ENCODE peak calls at places on chromosomes 3 and 15, in six cellular contexts. One of them, this sample, is unnamed. For H3K9me3, the result is how much of the 10 kb centered on the place peaks cover.

GRCh38 chr3:12758025-12758830 is 831 bp downstream of the TMEM40 start:
- ATAC-seq in heart left ventricle: peak
- ATAC-seq in K562: peak
- ATAC-seq in upper lobe of left lung: peak
- ATAC-seq in body of pancreas: no peak
- ATAC-seq in gastrocnemius medialis: peak
- ATAC-seq in this sample: peak

GRCh38 chr3:187833799-187834578 is 88.7 kb upstream of the BCL6 start:
- ATAC-seq in heart left ventricle: no peak
- ATAC-seq in K562: no peak
- ATAC-seq in upper lobe of left lung: no peak
- ATAC-seq in body of pancreas: no peak
- ATAC-seq in gastrocnemius medialis: no peak
- ATAC-seq in this sample: no peak

GRCh38 chr3:168197162-168197561 is 101.4 kb upstream of the GOLIM4 start:
- ATAC-seq in heart left ventricle: no peak
- ATAC-seq in K562: no peak
- ATAC-seq in upper lobe of left lung: no peak
- ATAC-seq in body of pancreas: no peak
- ATAC-seq in gastrocnemius medialis: no peak
- ATAC-seq in this sample: no peak

GRCh38 chr3:188901126-188901525 is 270.6 kb upstream of the TPRG1 start:
- ATAC-seq in heart left ventricle: peak
- ATAC-seq in K562: no peak
- ATAC-seq in upper lobe of left lung: no peak
- ATAC-seq in body of pancreas: no peak
- ATAC-seq in gastrocnemius medialis: peak
- ATAC-seq in this sample: no peak

GRCh38 chr3:37015631-37016030 is 22.3 kb downstream of the MLH1 start:
- ATAC-seq in heart left ventricle: peak
- ATAC-seq in K562: peak
- ATAC-seq in upper lobe of left lung: no peak
- ATAC-seq in body of pancreas: no peak
- ATAC-seq in gastrocnemius medialis: no peak
- ATAC-seq in this sample: no peak

GRCh38 chr15:89747708-89748682 is 3.1 kb downstream of the MESP1 start:
- ATAC-seq in heart left ventricle: no peak
- ATAC-seq in K562: no peak
- ATAC-seq in upper lobe of left lung: no peak
- ATAC-seq in body of pancreas: no peak
- ATAC-seq in gastrocnemius medialis: no peak
- ATAC-seq in this sample: no peak

GRCh38 chr15:101637549-101638318 is 14.4 kb downstream of the TM2D3 start:
- ATAC-seq in heart left ventricle: no peak
- ATAC-seq in K562: no peak
- ATAC-seq in upper lobe of left lung: no peak
- ATAC-seq in body of pancreas: no peak
- ATAC-seq in gastrocnemius medialis: no peak
- ATAC-seq in this sample: no peak

GRCh38 chr3:47378869-47379268 is 2.0 kb upstream of the PTPN23 start:
- ATAC-seq in heart left ventricle: no peak
- ATAC-seq in K562: no peak
- ATAC-seq in upper lobe of left lung: no peak
- ATAC-seq in body of pancreas: no peak
- ATAC-seq in gastrocnemius medialis: no peak
- ATAC-seq in this sample: no peak

GRCh38 chr15:45386420-45386819 is 8.1 kb upstream of the GATM start:
- ATAC-seq in heart left ventricle: peak
- ATAC-seq in K562: no peak
- ATAC-seq in upper lobe of left lung: no peak
- ATAC-seq in body of pancreas: peak
- ATAC-seq in gastrocnemius medialis: no peak
- ATAC-seq in this sample: no peak

GRCh38 chr15:40999190-40999589 is 45.9 kb downstream of the CHAC1 start:
- ATAC-seq in heart left ventricle: no peak
- ATAC-seq in K562: no peak
- ATAC-seq in upper lobe of left lung: no peak
- ATAC-seq in body of pancreas: no peak
- ATAC-seq in gastrocnemius medialis: no peak
- ATAC-seq in this sample: no peak

GRCh38 chr15:26838742-26839460 is 28.0 kb upstream of the GABRA5 start:
- ATAC-seq in heart left ventricle: no peak
- ATAC-seq in K562: peak
- ATAC-seq in upper lobe of left lung: no peak
- ATAC-seq in body of pancreas: no peak
- ATAC-seq in gastrocnemius medialis: no peak
- ATAC-seq in this sample: no peak

GRCh38 chr3:12891391-12891984 is 50.1 kb upstream of the RPL32 start:
- ATAC-seq in heart left ventricle: no peak
- ATAC-seq in K562: peak
- ATAC-seq in upper lobe of left lung: no peak
- ATAC-seq in body of pancreas: no peak
- ATAC-seq in gastrocnemius medialis: no peak
- ATAC-seq in this sample: no peak

GRCh38 chr3:9415485-9416138 is 18.2 kb downstream of the SETD5 start:
- ATAC-seq in heart left ventricle: peak
- ATAC-seq in K562: peak
- ATAC-seq in upper lobe of left lung: no peak
- ATAC-seq in body of pancreas: no peak
- ATAC-seq in gastrocnemius medialis: no peak
- ATAC-seq in this sample: no peak

GRCh38 chr15:31341036-31341435 is 14.4 kb downstream of the KLF13 start:
- ATAC-seq in heart left ventricle: no peak
- ATAC-seq in K562: no peak
- ATAC-seq in upper lobe of left lung: no peak
- ATAC-seq in body of pancreas: no peak
- ATAC-seq in gastrocnemius medialis: no peak
- ATAC-seq in this sample: no peak

GRCh38 chr15:76994001-76994400 is 925 bp upstream of the PSTPIP1 start:
- ATAC-seq in heart left ventricle: peak
- ATAC-seq in K562: no peak
- ATAC-seq in upper lobe of left lung: peak
- ATAC-seq in body of pancreas: no peak
- ATAC-seq in gastrocnemius medialis: no peak
- ATAC-seq in this sample: no peak

GRCh38 chr15:70324001-70324974 is 226.6 kb upstream of the TLE3 start:
- ATAC-seq in heart left ventricle: peak
- ATAC-seq in K562: no peak
- ATAC-seq in upper lobe of left lung: peak
- ATAC-seq in body of pancreas: no peak
- ATAC-seq in gastrocnemius medialis: peak
- ATAC-seq in this sample: peak

GRCh38 chr3:133670525-133670995 is 8.8 kb upstream of the TOPBP1 start:
- ATAC-seq in heart left ventricle: no peak
- ATAC-seq in K562: no peak
- ATAC-seq in upper lobe of left lung: no peak
- ATAC-seq in body of pancreas: peak
- ATAC-seq in gastrocnemius medialis: no peak
- ATAC-seq in this sample: no peak

GRCh38 chr3:55090310-55090709 is 162.5 kb upstream of the LRTM1 start:
- ATAC-seq in heart left ventricle: no peak
- ATAC-seq in K562: no peak
- ATAC-seq in upper lobe of left lung: no peak
- ATAC-seq in body of pancreas: no peak
- ATAC-seq in gastrocnemius medialis: no peak
- ATAC-seq in this sample: no peak

GRCh38 chr3:42173307-42173706 is 82.2 kb downstream of the TRAK1 start:
- ATAC-seq in heart left ventricle: no peak
- ATAC-seq in K562: no peak
- ATAC-seq in upper lobe of left lung: no peak
- ATAC-seq in body of pancreas: no peak
- ATAC-seq in gastrocnemius medialis: no peak
- ATAC-seq in this sample: no peak

GRCh38 chr3:11381563-11381962 is 109.4 kb downstream of the ATG7 start:
- ATAC-seq in heart left ventricle: no peak
- ATAC-seq in K562: no peak
- ATAC-seq in upper lobe of left lung: no peak
- ATAC-seq in body of pancreas: peak
- ATAC-seq in gastrocnemius medialis: peak
- ATAC-seq in this sample: no peak

GRCh38 chr3:63855333-63855940 is 8.2 kb downstream of the THOC7 start:
- ATAC-seq in heart left ventricle: no peak
- ATAC-seq in K562: no peak
- ATAC-seq in upper lobe of left lung: no peak
- ATAC-seq in body of pancreas: no peak
- ATAC-seq in gastrocnemius medialis: no peak
- ATAC-seq in this sample: no peak

GRCh38 chr3:5026046-5026362 is 46.8 kb downstream of the BHLHE40 start:
- ATAC-seq in heart left ventricle: no peak
- ATAC-seq in K562: no peak
- ATAC-seq in upper lobe of left lung: peak
- ATAC-seq in body of pancreas: no peak
- ATAC-seq in gastrocnemius medialis: no peak
- ATAC-seq in this sample: no peak

GRCh38 chr15:99823346-99823745 is 90.1 kb upstream of the LYSMD4 start:
- ATAC-seq in heart left ventricle: no peak
- ATAC-seq in K562: no peak
- ATAC-seq in upper lobe of left lung: no peak
- ATAC-seq in body of pancreas: no peak
- ATAC-seq in gastrocnemius medialis: no peak
- ATAC-seq in this sample: no peak

DNA sequence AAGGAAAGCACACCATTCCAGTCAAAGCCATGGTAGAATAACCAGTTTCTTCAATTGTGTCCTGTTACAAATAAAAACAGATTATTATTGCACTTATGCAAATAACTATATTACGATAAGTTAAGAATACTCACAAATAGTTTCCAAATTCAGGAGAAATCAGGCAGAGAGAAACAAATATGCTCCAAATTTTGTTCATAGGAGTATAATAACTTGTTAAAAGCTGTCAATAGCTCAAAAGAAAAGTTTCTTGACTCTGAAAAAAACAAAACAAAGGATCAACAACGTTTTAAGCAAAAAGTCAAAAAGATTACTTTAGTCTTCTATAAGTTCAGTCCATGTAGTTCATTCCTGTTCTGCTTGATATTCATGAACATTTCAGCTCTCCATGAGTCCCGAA is 59.7 kb upstream of the BDH1 start:
- ATAC-seq in heart left ventricle: no peak
- ATAC-seq in K562: no peak
- ATAC-seq in upper lobe of left lung: no peak
- ATAC-seq in body of pancreas: no peak
- ATAC-seq in gastrocnemius medialis: no peak
- ATAC-seq in this sample: no peak
- H3K9me3 ChIP-seq in heart left ventricle: under half
- H3K9me3 ChIP-seq in K562: under half
- H3K9me3 ChIP-seq in upper lobe of left lung: under half
- H3K9me3 ChIP-seq in body of pancreas: under half
- H3K9me3 ChIP-seq in gastrocnemius medialis: under half
- H3K9me3 ChIP-seq in this sample: under half

GRCh38 chr3:186121271-186121670 is 12.4 kb upstream of the ETV5 start:
- ATAC-seq in heart left ventricle: no peak
- ATAC-seq in K562: no peak
- ATAC-seq in upper lobe of left lung: no peak
- ATAC-seq in body of pancreas: peak
- ATAC-seq in gastrocnemius medialis: no peak
- ATAC-seq in this sample: no peak

GRCh38 chr3:186125118-186125517 is 16.2 kb upstream of the ETV5 start:
- ATAC-seq in heart left ventricle: no peak
- ATAC-seq in K562: no peak
- ATAC-seq in upper lobe of left lung: peak
- ATAC-seq in body of pancreas: no peak
- ATAC-seq in gastrocnemius medialis: no peak
- ATAC-seq in this sample: no peak

GRCh38 chr3:186121968-186122367 is 13.1 kb upstream of the ETV5 start:
- ATAC-seq in heart left ventricle: peak
- ATAC-seq in K562: no peak
- ATAC-seq in upper lobe of left lung: no peak
- ATAC-seq in body of pancreas: peak
- ATAC-seq in gastrocnemius medialis: no peak
- ATAC-seq in this sample: no peak

GRCh38 chr3:186124618-186125017 is 15.7 kb upstream of the ETV5 start:
- ATAC-seq in heart left ventricle: no peak
- ATAC-seq in K562: no peak
- ATAC-seq in upper lobe of left lung: peak
- ATAC-seq in body of pancreas: peak
- ATAC-seq in gastrocnemius medialis: no peak
- ATAC-seq in this sample: no peak

DNA sequence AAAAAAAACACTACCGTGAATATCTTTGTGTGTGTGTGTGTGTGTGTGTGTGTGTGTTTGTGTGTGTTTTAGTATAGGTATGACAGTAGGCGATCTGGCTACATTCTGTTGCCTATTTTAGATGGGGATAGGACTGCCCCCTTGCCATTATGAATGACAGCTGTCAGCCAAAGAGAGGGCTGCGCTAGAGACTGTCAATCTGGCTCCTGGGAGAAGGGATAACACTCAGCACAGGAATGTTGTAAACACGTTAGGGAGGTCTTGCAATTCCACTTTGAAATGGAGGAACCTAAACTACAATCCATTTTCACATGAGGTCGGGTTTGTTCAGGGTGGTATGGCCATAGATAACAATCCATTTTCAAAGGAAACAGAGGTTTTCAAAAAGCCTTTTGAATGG is 14.1 kb upstream of the ETV5 start:
- ATAC-seq in heart left ventricle: no peak
- ATAC-seq in K562: no peak
- ATAC-seq in upper lobe of left lung: no peak
- ATAC-seq in body of pancreas: no peak
- ATAC-seq in gastrocnemius medialis: no peak
- ATAC-seq in this sample: no peak
- H3K27ac ChIP-seq in heart left ventricle: no peak
- H3K27ac ChIP-seq in K562: no peak
- H3K27ac ChIP-seq in upper lobe of left lung: no peak
- H3K27ac ChIP-seq in body of pancreas: peak
- H3K27ac ChIP-seq in gastrocnemius medialis: no peak
- H3K27ac ChIP-seq in this sample: no peak

GRCh38 chr3:150848864-150849263 is 56.4 kb downstream of the MINDY4B start:
- ATAC-seq in heart left ventricle: no peak
- ATAC-seq in K562: no peak
- ATAC-seq in upper lobe of left lung: no peak
- ATAC-seq in body of pancreas: no peak
- ATAC-seq in gastrocnemius medialis: no peak
- ATAC-seq in this sample: no peak

GRCh38 chr3:150847433-150847832 is 57.8 kb downstream of the MINDY4B start:
- ATAC-seq in heart left ventricle: no peak
- ATAC-seq in K562: no peak
- ATAC-seq in upper lobe of left lung: no peak
- ATAC-seq in body of pancreas: no peak
- ATAC-seq in gastrocnemius medialis: no peak
- ATAC-seq in this sample: no peak

GRCh38 chr3:150844484-150844883 is 60.8 kb downstream of the MINDY4B start:
- ATAC-seq in heart left ventricle: no peak
- ATAC-seq in K562: no peak
- ATAC-seq in upper lobe of left lung: no peak
- ATAC-seq in body of pancreas: no peak
- ATAC-seq in gastrocnemius medialis: no peak
- ATAC-seq in this sample: no peak

GRCh38 chr3:150840733-150841515 is 64.3 kb downstream of the MINDY4B start:
- ATAC-seq in heart left ventricle: no peak
- ATAC-seq in K562: no peak
- ATAC-seq in upper lobe of left lung: peak
- ATAC-seq in body of pancreas: no peak
- ATAC-seq in gastrocnemius medialis: no peak
- ATAC-seq in this sample: no peak

GRCh38 chr3:150843241-150843640 is 62.0 kb downstream of the MINDY4B start:
- ATAC-seq in heart left ventricle: no peak
- ATAC-seq in K562: no peak
- ATAC-seq in upper lobe of left lung: no peak
- ATAC-seq in body of pancreas: no peak
- ATAC-seq in gastrocnemius medialis: no peak
- ATAC-seq in this sample: no peak
- TF ChIP-seq POLR2A in heart left ventricle: no peak
- TF ChIP-seq POLR2A in K562: no peak
- TF ChIP-seq POLR2A in upper lobe of left lung: no peak
- TF ChIP-seq POLR2A in body of pancreas: no peak
- TF ChIP-seq POLR2A in gastrocnemius medialis: no peak
- TF ChIP-seq POLR2A in this sample: no peak

GRCh38 chr3:277873-278272 is 81.3 kb downstream of the CHL1 start:
- ATAC-seq in heart left ventricle: no peak
- ATAC-seq in K562: no peak
- ATAC-seq in upper lobe of left lung: no peak
- ATAC-seq in body of pancreas: no peak
- ATAC-seq in gastrocnemius medialis: peak
- ATAC-seq in this sample: no peak
- H3K9me3 ChIP-seq in heart left ventricle: under half
- H3K9me3 ChIP-seq in K562: under half
- H3K9me3 ChIP-seq in upper lobe of left lung: under half
- H3K9me3 ChIP-seq in body of pancreas: under half
- H3K9me3 ChIP-seq in gastrocnemius medialis: under half
- H3K9me3 ChIP-seq in this sample: under half

This sample was measured in gastroesophageal sphincter.